ENCODE peak calls at places on chromosomes 2 and 18, in five cellular contexts. X is IMR-90, B is hepatocyte, Z is A549, Q is uterus. Y is an unnamed sample. For H3K4me1, the result is how much of the 10 kb centered on the place peaks cover.

GRCh38 chr18:50926521-50926920 is 41.3 kb upstream of the ELAC1 start:
- DNase-seq in Q (no peak), X (no peak), Z (no peak), B (no peak), Y (no peak)

GRCh38 chr2:152706477-152707020 is 10.7 kb downstream of the PRPF40A start:
- DNase-seq in B (no peak), Q (no peak), X (no peak), Z (no peak), Y (no peak)

GRCh38 chr2:127541849-127542630 is 6.6 kb downstream of the MYO7B start:
- DNase-seq in Z (no peak), X (no peak), Q (no peak), B (no peak), Y (no peak)

GRCh38 chr18:52764271-52764670 is 424.3 kb downstream of the DCC start:
- DNase-seq in Z (no peak), X (no peak), Q (no peak), B (peak), Y (no peak)

GRCh38 chr2:1538663-1539062 is 125.4 kb downstream of the TPO start:
- DNase-seq in Z (peak), Q (no peak), B (peak), X (peak), Y (no peak)

GRCh38 chr2:40325111-40325510 is 126.8 kb downstream of the SLC8A1 start:
- DNase-seq in Q (no peak), Z (no peak), X (no peak), B (no peak), Y (no peak)

GRCh38 chr2:62435720-62436119 is 70.3 kb downstream of the TMEM17 start:
- DNase-seq in Q (no peak), Z (no peak), B (no peak), X (no peak), Y (no peak)

GRCh38 chr18:23259701-23260661 is 124.7 kb downstream of the CABLES1 start:
- DNase-seq in Q (peak), X (peak), B (peak), Z (no peak), Y (peak)

GRCh38 chr2:36376319-36376765 is 20.8 kb downstream of the CRIM1 start:
- DNase-seq in B (peak), Q (peak), X (peak), Z (no peak), Y (peak)

GRCh38 chr18:74551936-74552555 is 17.7 kb downstream of the CNDP1 start:
- DNase-seq in X (peak), Z (peak), Q (peak), B (peak), Y (peak)

GRCh38 chr2:120885311-120885710 is 149.6 kb downstream of the GLI2 start:
- DNase-seq in B (no peak), Q (no peak), Z (no peak), X (no peak), Y (no peak)

GRCh38 chr2:169598982-169599381 is 14.8 kb downstream of the PPIG start:
- DNase-seq in X (no peak), B (no peak), Q (no peak), Z (no peak), Y (no peak)

GRCh38 chr2:110104025-110104771 is 11.4 kb downstream of the MALL start:
- DNase-seq in X (no peak), B (no peak), Q (no peak), Z (no peak), Y (no peak)

GRCh38 chr2:120945091-120945490 is 209.4 kb downstream of the GLI2 start:
- DNase-seq in X (no peak), Q (no peak), Z (no peak), B (no peak), Y (no peak)

GRCh38 chr18:13366977-13367892 is 148.7 kb downstream of the LDLRAD4 start:
- DNase-seq in B (peak), Q (no peak), Z (no peak), X (no peak), Y (no peak)

GRCh38 chr2:120825370-120826259 is 89.9 kb downstream of the GLI2 start:
- DNase-seq in Z (no peak), B (peak), Q (no peak), X (peak), Y (no peak)

GRCh38 chr2:149692837-149693518 is 105.4 kb upstream of the MMADHC start:
- DNase-seq in Q (no peak), B (peak), Z (no peak), X (peak), Y (no peak)

GRCh38 chr2:145807978-145808377 is 1288.1 kb upstream of the ZEB2 start:
- DNase-seq in B (no peak), X (peak), Q (no peak), Z (no peak), Y (no peak)

GRCh38 chr2:95310211-95310610 is 13.1 kb downstream of the KCNIP3 start:
- DNase-seq in Q (no peak), B (no peak), Z (no peak), X (no peak), Y (no peak)

GRCh38 chr2:121095257-121096080 is 189.5 kb downstream of the TFCP2L1 start:
- DNase-seq in Q (no peak), Z (peak), X (peak), B (peak), Y (no peak)

GRCh38 chr18:68275616-68276015 is 439.3 kb downstream of the TMX3 start:
- DNase-seq in B (no peak), Q (no peak), X (peak), Z (no peak), Y (no peak)

GRCh38 chr2:57371186-57371585 is 675.4 kb upstream of the VRK2 start:
- DNase-seq in Q (no peak), B (no peak), Z (no peak), X (no peak), Y (no peak)

GRCh38 chr2:160522951-160523700 is 29.5 kb upstream of the RBMS1 start:
- DNase-seq in Z (no peak), Q (no peak), X (peak), B (no peak), Y (no peak)

GRCh38 chr2:12856934-12857660 is 140.4 kb downstream of the TRIB2 start:
- DNase-seq in Q (no peak), Z (no peak), X (peak), B (no peak), Y (no peak)

GRCh38 chr2:136108461-136108860 is 9.5 kb downstream of the CXCR4 start:
- DNase-seq in Q (no peak), B (no peak), Z (no peak), X (no peak), Y (no peak)

GRCh38 chr18:23415530-23415929 is 37.6 kb upstream of the RIOK3 start:
- DNase-seq in B (no peak), Q (no peak), Z (no peak), X (no peak), Y (no peak)

GRCh38 chr18:23593720-23594119 is 7.4 kb upstream of the NPC1 start:
- DNase-seq in Q (no peak), B (no peak), Z (peak), X (peak), Y (no peak)

GRCh38 chr2:191582355-191582754 is 95.6 kb upstream of the NABP1 start:
- DNase-seq in B (no peak), Z (peak), Q (no peak), X (peak), Y (no peak)

GRCh38 chr2:234680688-234681050 is 183.8 kb upstream of the ARL4C start:
- DNase-seq in Z (no peak), Q (no peak), B (no peak), X (no peak), Y (no peak)

GRCh38 chr2:212929116-212929515 is 222.3 kb downstream of the IKZF2 start:
- DNase-seq in B (no peak), X (no peak), Z (no peak), Q (no peak), Y (no peak)

GRCh38 chr2:24038786-24039499 is 8.2 kb downstream of the WDCP start:
- DNase-seq in X (no peak), Q (no peak), Z (no peak), B (no peak), Y (no peak)

GRCh38 chr2:138922973-138923563 is 142.9 kb upstream of the NXPH2 start:
- DNase-seq in B (peak), Q (no peak), X (no peak), Z (no peak), Y (no peak)

GRCh38 chr2:72289283-72289682 is 141.6 kb upstream of the CYP26B1 start:
- DNase-seq in X (peak), Z (no peak), B (no peak), Q (no peak), Y (no peak)

GRCh38 chr18:68826111-68826510 is 28.2 kb downstream of the CCDC102B start:
- DNase-seq in X (no peak), Z (no peak), Q (no peak), B (no peak), Y (no peak)

DNA sequence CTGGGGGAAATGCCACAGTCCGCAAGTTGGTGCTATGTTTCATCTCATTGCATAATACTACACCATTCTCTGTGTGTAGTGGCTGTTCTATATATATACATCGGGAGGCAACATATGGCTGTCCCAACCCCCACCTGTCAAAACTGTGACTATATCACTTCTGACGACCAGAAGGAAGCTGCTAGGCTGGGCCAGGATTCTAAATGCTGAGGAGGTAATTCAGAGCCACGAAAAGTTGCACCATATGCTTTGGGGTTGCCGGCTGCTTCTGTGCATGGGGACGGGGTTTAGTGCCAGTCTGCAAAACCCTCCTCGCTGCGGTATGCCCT is 117.3 kb downstream of the MSH2 start:
- DNase-seq in X (no peak), B (no peak), Q (no peak), Z (no peak), Y (no peak)
- H3K4me3 ChIP-seq in X (no peak), B (no peak), Q (no peak), Z (peak), Y (peak)

GRCh38 chr2:98505991-98506664 is 61.5 kb downstream of the INPP4A start:
- DNase-seq in X (no peak), B (no peak), Q (no peak), Z (no peak), Y (no peak)

GRCh38 chr2:98505311-98505808 is 60.7 kb downstream of the INPP4A start:
- DNase-seq in Z (no peak), B (no peak), X (no peak), Q (no peak), Y (no peak)

GRCh38 chr2:98502556-98503335 is 58.1 kb downstream of the INPP4A start:
- DNase-seq in X (peak), Q (no peak), B (no peak), Z (no peak), Y (no peak)

GRCh38 chr2:98503481-98504096 is 58.9 kb downstream of the INPP4A start:
- DNase-seq in B (no peak), Z (no peak), Q (no peak), X (peak), Y (no peak)

DNA sequence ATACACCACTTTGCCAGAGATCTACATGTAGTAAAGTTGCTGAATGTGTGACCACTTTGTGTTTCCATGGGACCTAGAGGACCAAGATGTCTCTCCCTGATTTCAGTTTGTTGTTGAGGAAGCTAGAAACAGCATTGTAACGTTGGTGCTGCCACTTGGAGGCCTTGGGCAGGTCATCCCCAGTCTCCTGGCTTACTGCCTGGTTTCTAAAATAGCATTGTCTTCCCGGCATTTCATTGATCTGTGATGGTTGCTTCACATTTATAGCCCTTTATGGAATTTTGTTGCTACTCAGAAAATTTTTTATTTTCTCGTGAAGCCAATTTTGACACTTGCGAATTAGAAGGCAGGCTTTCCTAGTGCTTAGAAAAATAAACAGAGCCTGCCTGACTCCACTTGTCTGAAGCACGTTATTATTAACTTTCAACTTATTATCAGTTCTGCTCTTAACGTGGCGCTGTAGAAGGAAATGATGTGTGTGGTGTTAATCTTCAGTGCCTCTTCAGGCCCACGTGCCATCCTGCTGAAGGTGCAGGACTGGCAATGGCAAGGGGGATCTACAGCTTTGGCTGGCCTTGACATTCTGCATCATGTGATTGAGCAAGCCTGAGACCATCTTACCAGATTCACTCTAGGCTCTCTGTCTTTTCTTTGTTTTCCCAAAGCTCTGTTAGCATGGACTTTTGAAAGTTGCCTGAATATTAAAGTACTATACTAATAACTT is 59.9 kb downstream of the INPP4A start:
- DNase-seq in X (no peak), Z (no peak), Q (no peak), B (no peak), Y (no peak)
- H3K4me1 ChIP-seq in X (under half), Z (under half), Q (under half), B (under half), Y (under half)

GRCh38 chr2:233084488-233084887 is 24.3 kb downstream of the INPP5D start:
- DNase-seq in Q (peak), B (no peak), Z (no peak), X (no peak), Y (no peak)
- H3K4me3 ChIP-seq in Q (no peak), B (no peak), Z (no peak), X (no peak), Y (no peak)

DNA sequence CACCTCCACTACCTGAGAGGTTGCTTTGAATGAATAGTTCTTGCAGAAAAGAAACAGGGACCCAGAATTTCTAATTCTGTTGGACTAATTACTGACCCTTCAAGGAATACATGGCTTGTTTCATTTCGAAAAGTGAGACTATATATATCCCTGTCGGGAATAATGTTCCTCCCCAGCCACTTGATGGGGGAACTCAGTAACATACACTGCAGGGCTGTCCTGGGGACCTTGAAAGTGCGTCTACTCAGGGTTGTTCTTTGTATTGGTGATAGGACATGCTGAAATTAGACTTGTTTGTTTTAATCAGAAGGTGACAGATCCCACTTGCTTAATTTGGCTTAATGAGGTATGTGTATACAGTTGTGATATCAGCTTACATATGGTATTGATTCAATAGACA is 25.5 kb downstream of the MGAT5 start:
- DNase-seq in Z (no peak), Q (no peak), B (no peak), X (no peak), Y (no peak)
- H3K4me1 ChIP-seq in Z (under half), Q (under half), B (under half), X (under half), Y (under half)

DNA sequence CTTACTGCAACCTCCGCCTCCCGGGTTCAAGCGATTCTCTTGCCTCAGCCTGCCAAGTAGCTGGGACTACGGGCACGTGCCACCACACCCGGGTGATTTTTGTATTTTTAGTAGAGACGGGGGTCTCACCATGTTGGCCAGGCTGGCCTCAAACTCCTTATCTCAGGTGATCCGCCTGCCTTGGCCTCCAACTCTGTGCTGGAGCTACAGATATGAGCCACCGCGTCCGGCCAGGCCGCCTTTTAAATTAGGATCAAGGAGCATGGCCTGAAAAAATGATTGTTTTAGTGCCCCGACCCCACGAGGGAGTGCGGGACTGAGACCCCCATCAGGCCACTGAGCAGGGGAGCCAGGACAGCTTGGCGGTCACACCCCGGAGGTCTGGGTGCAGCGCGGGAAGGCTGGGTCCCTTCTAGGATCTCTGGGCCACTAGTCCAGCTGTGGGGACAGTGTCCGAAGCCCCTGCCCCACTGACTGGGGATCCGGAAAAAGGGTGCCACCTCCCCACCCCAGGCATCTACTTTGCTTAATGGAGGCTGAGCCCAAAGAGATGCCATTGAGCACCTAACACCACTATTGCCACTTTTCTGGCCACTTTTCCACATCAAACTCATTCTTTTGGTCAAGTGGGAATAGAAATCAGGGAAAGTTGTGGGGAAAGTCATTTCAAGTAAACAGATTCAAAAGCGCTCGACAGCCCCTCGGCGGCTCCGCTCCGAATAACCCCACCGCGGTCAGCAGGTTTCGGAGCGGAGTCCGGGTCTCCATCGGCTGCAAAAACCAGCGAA is 19.7 kb upstream of the DNMT3A start:
- DNase-seq in Z (no peak), Q (no peak), X (no peak), B (no peak), Y (no peak)
- H3K4me3 ChIP-seq in Z (peak), Q (peak), X (peak), B (no peak), Y (peak)

DNA sequence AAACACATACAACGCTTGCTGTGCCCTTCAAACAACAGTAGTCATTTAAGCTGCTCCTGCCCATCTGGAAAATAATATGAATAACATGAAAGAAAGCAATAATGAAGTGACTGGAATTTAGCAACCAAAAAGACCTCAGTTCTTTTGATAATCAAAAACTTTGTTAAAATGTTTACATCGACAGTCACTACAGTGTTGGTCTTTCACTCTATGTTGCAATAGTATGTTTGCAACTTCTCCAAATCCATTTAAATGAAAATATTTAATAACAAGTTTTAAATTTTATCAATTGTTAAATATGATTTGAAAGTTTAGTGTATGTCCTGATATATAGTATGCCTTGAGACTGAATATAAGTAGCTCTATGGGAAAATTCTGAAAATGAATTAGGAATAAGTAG is 109.9 kb downstream of the ANKRD44 start:
- DNase-seq in Z (no peak), B (no peak), X (no peak), Q (no peak), Y (no peak)
- H3K4me1 ChIP-seq in Z (under half), B (under half), X (under half), Q (under half), Y (under half)

GRCh38 chr2:239002960-239003932 is 155.4 kb downstream of the TWIST2 start:
- DNase-seq in B (peak), Z (no peak), Q (peak), X (peak), Y (no peak)
- H3K4me3 ChIP-seq in B (no peak), Z (no peak), Q (peak), X (no peak), Y (peak)

GRCh38 chr2:3574155-3574554 is 905 bp upstream of the RPS7 start:
- DNase-seq in X (no peak), B (no peak), Z (no peak), Q (no peak), Y (no peak)
- H3K4me1 ChIP-seq in X (under half), B (under half), Z (under half), Q (under half), Y (under half)

GRCh38 chr2:70098032-70098431 is 10.8 kb downstream of the PCBP1 start:
- DNase-seq in Z (no peak), B (no peak), X (no peak), Q (no peak), Y (no peak)

GRCh38 chr2:70091816-70092215 is 4.5 kb downstream of the PCBP1 start:
- DNase-seq in Q (no peak), Z (no peak), B (no peak), X (no peak), Y (no peak)

GRCh38 chr2:70095833-70096670 is 8.8 kb downstream of the PCBP1 start:
- DNase-seq in X (no peak), B (no peak), Z (no peak), Q (no peak), Y (no peak)

GRCh38 chr2:70094171-70094977 is 7.1 kb downstream of the PCBP1 start:
- DNase-seq in X (peak), Z (no peak), Q (no peak), B (no peak), Y (no peak)

GRCh38 chr2:70094978-70095832 is 7.9 kb downstream of the PCBP1 start:
- DNase-seq in X (peak), Q (peak), B (no peak), Z (no peak), Y (peak)
- H3K4me3 ChIP-seq in X (no peak), Q (no peak), B (no peak), Z (no peak), Y (peak)

GRCh38 chr2:172074254-172074653 is 11.1 kb upstream of the DLX1 start:
- DNase-seq in X (no peak), B (no peak), Q (no peak), Z (no peak), Y (no peak)
- H3K4me1 ChIP-seq in X (under half), B (under half), Q (under half), Z (under half), Y (under half)

Y was measured in thoracic aorta.